ENCODE peak calls at places on chromosomes 4 and X, in six cellular contexts. C is GM12892, X is endothelial cell, L is small intestine, J is KBM-7, R is epithelial cell of esophagus. W is an unnamed sample.

GRCh38 chrX:15334561-15334960 is 762 bp downstream of the PIGA start:
- DNase-seq in C (no peak), X (no peak), L (peak), J (peak), R (peak), W (peak)

GRCh38 chr4:49032440-49033161 is 46.5 kb downstream of the CWH43 start:
- DNase-seq in C (no peak), X (no peak), L (no peak), J (peak), R (peak), W (peak)

GRCh38 chr4:87118826-87119225 is 101.6 kb downstream of the KLHL8 start:
- DNase-seq in C (no peak), X (no peak), L (no peak), J (peak), R (peak), W (no peak)

GRCh38 chr4:81165853-81166430 is 49.1 kb downstream of the PRKG2 start:
- DNase-seq in C (no peak), X (no peak), L (no peak), J (no peak), R (peak), W (no peak)

GRCh38 chr4:74056114-74056857 is 17.8 kb upstream of the CXCL3 start:
- DNase-seq in C (no peak), X (no peak), L (peak), J (no peak), R (peak), W (peak)

GRCh38 chr4:25320374-25321172 is 8.0 kb downstream of the ZCCHC4 start:
- DNase-seq in C (no peak), X (no peak), L (no peak), J (peak), R (peak), W (peak)

GRCh38 chr4:10926025-10926424 is 241.5 kb upstream of the CLNK start:
- DNase-seq in C (no peak), X (no peak), L (no peak), J (no peak), R (peak), W (peak)

GRCh38 chr4:5797866-5798265 is 86.9 kb downstream of the EVC start:
- DNase-seq in C (no peak), X (no peak), L (peak), J (no peak), R (no peak), W (no peak)

GRCh38 chr4:24657768-24658617 is 73.6 kb upstream of the DHX15 start:
- DNase-seq in C (no peak), X (no peak), L (peak), J (peak), R (peak), W (peak)

GRCh38 chrX:6782831-6783230 is 247.9 kb upstream of the VCX3A start:
- DNase-seq in C (no peak), X (no peak), L (no peak), J (no peak), R (no peak), W (no peak)

GRCh38 chr4:52641853-52642563 is 17.1 kb downstream of the USP46 start:
- DNase-seq in C (no peak), X (no peak), L (peak), J (no peak), R (peak), W (peak)

GRCh38 chr4:41258783-41259182 is 2.1 kb downstream of the UCHL1 start:
- DNase-seq in C (no peak), X (peak), L (peak), J (peak), R (peak), W (peak)

GRCh38 chrX:23854945-23855344 is 52.8 kb downstream of the APOO start:
- DNase-seq in C (no peak), X (no peak), L (no peak), J (no peak), R (peak), W (no peak)